ENCODE peak calls at places on chromosomes 5 and 9, in seven cellular contexts. N, Z, E, J, C, Q and A are unnamed samples.

GRCh38 chr5:10106806-10107205 is 142.9 kb downstream of the ATPSCKMT start:
- DNase-seq in N (no peak), Z (no peak), E (no peak), J (no peak), C (no peak), Q (no peak), A (no peak)

GRCh38 chr5:173715607-173716006 is 99.2 kb upstream of the BOD1 start:
- DNase-seq in N (no peak), Z (no peak), E (no peak), J (no peak), C (no peak), Q (no peak), A (no peak)

GRCh38 chr5:160398806-160399205 is 1.0 kb downstream of the FAM200C start:
- DNase-seq in N (peak; percentile 37), Z (no peak), E (no peak), J (no peak), C (no peak), Q (no peak), A (no peak)

GRCh38 chr9:136292591-136293448 is 11.1 kb downstream of the CCDC187 start:
- DNase-seq in N (no peak), Z (no peak), E (no peak), J (no peak), C (no peak), Q (no peak), A (no peak)

GRCh38 chr9:131012023-131012334 is 3.0 kb downstream of the LAMC3 start:
- DNase-seq in N (no peak), Z (no peak), E (no peak), J (no peak), C (no peak), Q (no peak), A (no peak)

GRCh38 chr5:167743685-167744084 is 547.8 kb upstream of the WWC1 start:
- DNase-seq in N (peak; percentile 89), Z (no peak), E (no peak), J (no peak), C (no peak), Q (no peak), A (no peak)

GRCh38 chr9:78644359-78644758 is 347.4 kb downstream of the PSAT1 start:
- DNase-seq in N (no peak), Z (no peak), E (no peak), J (no peak), C (no peak), Q (no peak), A (no peak)

GRCh38 chr9:37947431-37947830 is 43.5 kb upstream of the SLC25A51 start:
- DNase-seq in N (no peak), Z (no peak), E (no peak), J (no peak), C (no peak), Q (no peak), A (no peak)

GRCh38 chr5:171980729-171981128 is 25.7 kb downstream of the FBXW11 start:
- DNase-seq in N (no peak), Z (no peak), E (no peak), J (no peak), C (no peak), Q (peak; percentile 45), A (no peak)

GRCh38 chr9:87080512-87081225 is 133.4 kb upstream of the GAS1 start:
- DNase-seq in N (peak; percentile 12), Z (no peak), E (no peak), J (no peak), C (no peak), Q (no peak), A (no peak)

GRCh38 chr5:145553177-145553576 is 282.0 kb downstream of the PRELID2 start:
- DNase-seq in N (no peak), Z (no peak), E (no peak), J (no peak), C (no peak), Q (no peak), A (no peak)

GRCh38 chr5:5542654-5543053 is 120.2 kb downstream of the ICE1 start:
- DNase-seq in N (no peak), Z (no peak), E (no peak), J (no peak), C (no peak), Q (no peak), A (no peak)

GRCh38 chr5:109868737-109869136 is 179.0 kb downstream of the MAN2A1 start:
- DNase-seq in N (peak; percentile 68), Z (no peak), E (no peak), J (no peak), C (no peak), Q (no peak), A (no peak)

GRCh38 chr5:38191693-38192092 is 66.7 kb upstream of the EGFLAM start:
- DNase-seq in N (no peak), Z (no peak), E (no peak), J (no peak), C (no peak), Q (no peak), A (no peak)

GRCh38 chr5:38189031-38189632 is 69.2 kb upstream of the EGFLAM start:
- DNase-seq in N (no peak), Z (no peak), E (no peak), J (no peak), C (no peak), Q (no peak), A (no peak)

GRCh38 chr5:38190111-38190510 is 68.2 kb upstream of the EGFLAM start:
- DNase-seq in N (no peak), Z (no peak), E (no peak), J (no peak), C (no peak), Q (no peak), A (no peak)

GRCh38 chr5:38187532-38187931 is 70.8 kb upstream of the EGFLAM start:
- DNase-seq in N (no peak), Z (no peak), E (no peak), J (no peak), C (no peak), Q (no peak), A (no peak)

DNA sequence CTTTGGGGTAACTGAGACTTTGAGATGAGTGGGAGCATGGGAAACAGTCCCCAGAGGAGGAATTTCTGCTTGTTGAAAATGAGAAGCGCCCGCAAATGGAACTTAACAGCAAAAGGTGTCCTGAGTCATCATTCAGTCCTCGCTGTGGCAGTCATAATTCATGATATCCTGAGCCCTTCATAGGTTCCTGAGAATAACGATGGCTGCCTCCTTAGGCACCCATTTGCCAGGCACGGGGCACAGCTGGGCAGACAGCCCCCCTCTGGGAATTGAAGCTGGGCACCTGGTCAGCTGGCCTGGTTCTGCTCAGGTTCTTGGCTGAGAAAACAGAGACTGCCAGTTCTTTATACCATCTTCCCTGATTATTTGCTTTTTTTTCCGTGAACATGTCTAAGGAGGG is 69.8 kb upstream of the EGFLAM start:
- DNase-seq in N (no peak), Z (no peak), E (no peak), J (no peak), C (no peak), Q (no peak), A (no peak)
- H3K4me3 ChIP-seq in N (no peak overlapping the region), Z (no peak overlapping the region), E (no peak overlapping the region), J (no peak overlapping the region), C (no peak overlapping the region), Q (no peak overlapping the region), A (no peak overlapping the region)

GRCh38 chr9:114928092-114928491 is 2.3 kb downstream of the TNFSF8 start:
- DNase-seq in N (no peak), Z (no peak), E (no peak), J (no peak), C (no peak), Q (no peak), A (no peak)
- H3K4me3 ChIP-seq in N (no peak overlapping the region), Z (no peak overlapping the region), E (peak overlapping the region; percentile 50), J (no peak overlapping the region), C (peak overlapping the region; percentile 89), Q (no peak overlapping the region), A (peak overlapping the region; percentile 33)

GRCh38 chr9:14532716-14533115 is 160.5 kb downstream of the ZDHHC21 start:
- DNase-seq in N (no peak), Z (no peak), E (no peak), J (no peak), C (no peak), Q (no peak), A (no peak)
- H3K4me3 ChIP-seq in N (no peak overlapping the region), Z (no peak overlapping the region), E (no peak overlapping the region), J (no peak overlapping the region), C (no peak overlapping the region), Q (no peak overlapping the region), A (no peak overlapping the region)

GRCh38 chr9:126916909-126917308 is 2.3 kb downstream of the RALGPS1 start:
- DNase-seq in N (no peak), Z (no peak), E (no peak), J (no peak), C (no peak), Q (peak; percentile 28), A (no peak)

GRCh38 chr9:126919193-126919592 is 4.6 kb downstream of the RALGPS1 start:
- DNase-seq in N (no peak), Z (no peak), E (no peak), J (no peak), C (no peak), Q (no peak), A (no peak)

GRCh38 chr9:126915281-126915816 is 767 bp downstream of the RALGPS1 start:
- DNase-seq in N (no peak), Z (peak; percentile 69), E (peak; percentile 52), J (peak; percentile 26), C (peak; percentile 72), Q (peak; percentile 76), A (no peak)

GRCh38 chr9:126914458-126915280 is at the start of gene RALGPS1:
- DNase-seq in N (peak; percentile 95), Z (peak; percentile 97), E (peak; percentile 84), J (peak; percentile 96), C (peak; percentile 91), Q (peak; percentile 99), A (peak; percentile 95)

DNA sequence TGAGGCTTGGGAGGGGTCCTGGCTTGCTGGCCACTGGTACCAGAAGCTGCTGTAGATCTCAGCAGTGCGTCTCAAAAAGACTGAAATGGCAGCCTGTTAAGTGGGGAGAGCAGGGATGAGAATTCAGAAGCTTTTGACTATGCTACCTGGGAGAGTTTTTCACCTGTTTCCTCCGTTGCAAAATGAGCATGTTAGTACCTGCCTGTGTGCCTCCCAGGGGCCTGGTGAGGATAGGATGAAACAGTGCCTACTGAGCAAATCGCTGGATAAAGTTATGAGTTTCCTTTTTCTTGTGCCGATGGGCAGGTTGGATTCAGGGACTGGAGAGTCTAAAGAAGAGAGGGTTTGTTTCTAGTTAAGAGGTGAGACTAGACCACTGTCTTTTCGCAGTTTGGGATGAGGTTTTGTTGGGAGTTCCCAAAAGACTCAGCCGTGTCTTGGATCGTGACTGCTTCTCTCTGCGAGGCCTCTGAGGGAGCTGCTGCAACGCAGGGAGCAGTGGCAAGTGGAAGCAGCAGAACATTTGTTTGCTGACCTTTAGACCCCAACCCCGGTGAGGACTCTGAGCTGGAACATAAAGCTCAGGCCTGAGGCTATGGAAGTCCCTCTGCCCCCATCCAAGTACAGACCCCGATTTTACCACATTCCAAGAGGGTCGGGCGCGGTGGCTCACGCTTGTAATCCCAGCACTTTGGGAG is 1.4 kb downstream of the RALGPS1 start:
- DNase-seq in N (no peak), Z (no peak), E (no peak), J (no peak), C (no peak), Q (no peak), A (no peak)
- H3K4me3 ChIP-seq in N (no peak overlapping the region), Z (no peak overlapping the region), E (peak overlapping the region; percentile 35), J (no peak overlapping the region), C (no peak overlapping the region), Q (peak overlapping the region; percentile 60), A (no peak overlapping the region)

DNA sequence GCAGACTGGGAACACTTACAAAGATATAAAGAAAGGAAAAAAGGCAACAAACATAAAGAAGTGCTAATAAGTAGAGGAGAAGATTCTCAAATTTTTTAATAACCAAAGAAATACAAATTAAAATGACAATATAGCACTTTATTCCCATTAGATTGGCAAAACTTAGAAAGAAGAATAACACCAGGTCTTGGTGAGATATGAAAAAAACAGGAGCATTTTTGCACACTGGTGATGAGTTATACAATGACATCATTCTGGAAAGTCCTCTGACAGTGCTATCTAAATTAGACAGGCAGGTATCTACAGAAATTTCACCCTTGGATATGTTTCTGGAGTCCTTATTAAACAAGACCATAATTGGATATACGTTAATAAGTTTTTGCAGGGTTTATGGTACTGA is 9.5 kb upstream of the SFXN1 start:
- DNase-seq in N (no peak), Z (no peak), E (no peak), J (no peak), C (no peak), Q (no peak), A (no peak)
- H3K4me3 ChIP-seq in N (no peak overlapping the region), Z (no peak overlapping the region), E (no peak overlapping the region), J (no peak overlapping the region), C (no peak overlapping the region), Q (no peak overlapping the region), A (no peak overlapping the region)